ENCODE peak calls at places on chromosomes 3 and 15, in five cellular contexts. R, B, X, S and T are unnamed samples.

GRCh38 chr3:10520118-10520517 is 14.7 kb upstream of the ATP2B2 start:
- DNase-seq in R (no peak), B (no peak), X (no peak), S (no peak), T (no peak)

GRCh38 chr3:113157408-113157980 is 53.9 kb upstream of the BOC start:
- DNase-seq in R (no peak), B (no peak), X (no peak), S (no peak), T (peak)

GRCh38 chr15:57031605-57032004 is 113.2 kb downstream of the TCF12 start:
- DNase-seq in R (no peak), B (peak), X (no peak), S (no peak), T (peak)

GRCh38 chr3:102536479-102536878 is 101.7 kb downstream of the ZPLD1 start:
- DNase-seq in R (no peak), B (peak), X (no peak), S (no peak), T (peak)

GRCh38 chr3:52119056-52119455 is 35.2 kb downstream of the POC1A start:
- DNase-seq in R (no peak), B (peak), X (no peak), S (no peak), T (peak)

GRCh38 chr3:33211444-33211843 is 7.2 kb downstream of the SUSD5 start:
- DNase-seq in R (no peak), B (no peak), X (no peak), S (peak), T (peak)

GRCh38 chr15:61680260-61681037 is 379.8 kb downstream of the VPS13C start:
- DNase-seq in R (no peak), B (no peak), X (no peak), S (no peak), T (no peak)

GRCh38 chr3:16350041-16350952 is 85.3 kb downstream of the OXNAD1 start:
- DNase-seq in R (no peak), B (no peak), X (no peak), S (no peak), T (peak)

GRCh38 chr3:117303446-117303845 is 593.9 kb downstream of the TUSC7 start:
- DNase-seq in R (no peak), B (no peak), X (no peak), S (peak), T (no peak)

GRCh38 chr3:175392653-175393052 is 533.5 kb downstream of the NAALADL2 start:
- DNase-seq in R (no peak), B (no peak), X (no peak), S (no peak), T (peak)

GRCh38 chr3:152388631-152389030 is 119.9 kb downstream of the MBNL1 start:
- DNase-seq in R (no peak), B (no peak), X (no peak), S (no peak), T (no peak)

GRCh38 chr15:40463886-40464545 is 6.8 kb upstream of the CHST14 start:
- DNase-seq in R (no peak), B (no peak), X (no peak), S (no peak), T (no peak)

GRCh38 chr3:89527736-89528335 is 420.4 kb downstream of the EPHA3 start:
- DNase-seq in R (no peak), B (no peak), X (no peak), S (no peak), T (no peak)